ENCODE peak calls at places on chromosomes 11 and 22, in five cellular contexts. Z is astrocyte, N is foreskin fibroblast, U is left ventricle myocardium inferior, J is fibroblast of lung. Y is an unnamed sample.

GRCh38 chr11:38990139-38990538 is 2392.1 kb upstream of the RAG2 start:
- DNase-seq in Z (no peak), U (no peak), N (no peak), J (no peak), Y (peak)

GRCh38 chr11:115170133-115170815 is 333.9 kb downstream of the CADM1 start:
- DNase-seq in U (no peak), J (peak), N (peak), Z (no peak), Y (peak)

GRCh38 chr11:94857337-94857736 is 89.2 kb downstream of the AMOTL1 start:
- DNase-seq in N (no peak), U (no peak), J (no peak), Z (no peak), Y (no peak)

GRCh38 chr11:2796091-2796490 is 89.5 kb downstream of the CDKN1C start:
- DNase-seq in Z (no peak), N (no peak), J (no peak), U (peak), Y (no peak)

GRCh38 chr11:76659672-76660532 is 10.6 kb downstream of the LRRC32 start:
- DNase-seq in J (no peak), U (no peak), N (no peak), Z (no peak), Y (no peak)

GRCh38 chr11:2750601-2751522 is 51.1 kb upstream of the KCNQ1OT1 start:
- DNase-seq in J (no peak), U (peak), N (peak), Z (no peak), Y (no peak)

GRCh38 chr11:113683481-113684046 is 22.5 kb downstream of the TMPRSS5 start:
- DNase-seq in Z (no peak), J (no peak), N (no peak), U (no peak), Y (no peak)

GRCh38 chr11:48096588-48097525 is 116.5 kb downstream of the PTPRJ start:
- DNase-seq in J (no peak), U (no peak), N (no peak), Z (peak), Y (peak)

GRCh38 chr11:75454987-75455386 is 22.0 kb upstream of the KLHL35 start:
- DNase-seq in U (no peak), Z (no peak), J (no peak), N (no peak), Y (no peak)

GRCh38 chr22:37233751-37234631 is 10.1 kb downstream of the RAC2 start:
- DNase-seq in N (no peak), J (no peak), Z (no peak), U (no peak), Y (no peak)

GRCh38 chr22:37231406-37232139 is 12.5 kb downstream of the RAC2 start:
- DNase-seq in J (no peak), N (no peak), U (no peak), Z (no peak), Y (no peak)

GRCh38 chr22:37230673-37231405 is 13.2 kb downstream of the RAC2 start:
- DNase-seq in J (no peak), U (no peak), Z (no peak), N (peak), Y (no peak)

GRCh38 chr22:37229805-37230672 is 14.0 kb downstream of the RAC2 start:
- DNase-seq in N (peak), U (peak), J (no peak), Z (peak), Y (peak)

GRCh38 chr22:37232140-37232998 is 11.7 kb downstream of the RAC2 start:
- DNase-seq in Z (no peak), U (no peak), J (no peak), N (no peak), Y (no peak)
- TF ChIP-seq CTCF in Z (no peak), U (no peak), J (no peak), N (no peak), Y (no peak)

DNA sequence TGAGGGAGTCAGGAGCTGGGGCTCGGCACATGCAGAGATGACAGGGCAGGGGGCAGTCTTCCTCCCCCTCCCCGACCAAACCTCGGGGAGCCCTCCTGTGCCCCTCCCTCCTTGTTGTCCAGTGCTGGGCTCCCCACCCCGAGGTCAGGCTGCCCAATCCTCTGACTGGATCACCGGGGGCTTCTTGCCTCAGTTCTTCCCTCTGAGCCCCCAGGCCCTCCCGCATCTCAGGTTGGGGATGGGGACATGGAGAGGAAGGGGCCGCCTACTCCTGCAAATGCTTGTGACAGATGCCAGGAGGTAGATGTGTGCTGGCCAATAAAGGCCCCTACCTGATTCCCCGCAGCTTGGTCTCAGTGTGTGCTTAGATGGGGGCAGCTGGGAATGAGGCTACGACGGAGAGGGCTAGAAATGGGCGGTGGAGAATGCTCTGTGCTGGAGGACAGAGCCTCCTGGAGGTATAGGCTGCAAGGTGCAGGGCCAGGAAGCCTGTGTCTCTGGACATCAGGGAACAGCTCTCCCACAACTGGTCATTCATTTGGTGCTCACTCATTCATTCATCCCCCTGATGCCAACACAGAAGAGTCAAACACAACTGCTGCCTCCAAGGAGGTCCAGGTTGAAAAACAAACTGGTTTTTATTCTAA is 8.4 kb downstream of the RHBDD3 start:
- DNase-seq in J (no peak), U (no peak), N (peak), Z (no peak), Y (no peak)
- TF ChIP-seq CTCF in J (no peak), U (no peak), N (no peak), Z (no peak), Y (no peak)

GRCh38 chr11:109783017-109783416 is 310.2 kb upstream of the ZC3H12C start:
- DNase-seq in N (no peak), J (no peak), Z (no peak), U (no peak), Y (no peak)

GRCh38 chr11:109783842-109784241 is 309.4 kb upstream of the ZC3H12C start:
- DNase-seq in U (no peak), J (no peak), Z (no peak), N (no peak), Y (no peak)

GRCh38 chr11:109788969-109789490 is 304.2 kb upstream of the ZC3H12C start:
- DNase-seq in Z (no peak), U (no peak), J (no peak), N (no peak), Y (no peak)

GRCh38 chr11:109784536-109784935 is 308.7 kb upstream of the ZC3H12C start:
- DNase-seq in Z (no peak), J (no peak), N (no peak), U (no peak), Y (no peak)

GRCh38 chr11:109785714-109786113 is 307.5 kb upstream of the ZC3H12C start:
- DNase-seq in N (peak), Z (peak), J (peak), U (no peak), Y (no peak)
- TF ChIP-seq CTCF in N (no peak), Z (no peak), J (no peak), U (no peak), Y (no peak)

GRCh38 chr11:1303196-1303821 is 6.1 kb downstream of the TOLLIP start:
- DNase-seq in Z (no peak), U (no peak), J (no peak), N (peak), Y (peak)
- TF ChIP-seq CTCF in Z (peak), U (peak), J (no peak), N (no peak), Y (peak)

GRCh38 chr11:65060913-65061408 is 2.6 kb upstream of the NAALADL1 start:
- DNase-seq in N (peak), U (no peak), Z (no peak), J (peak), Y (peak)
- TF ChIP-seq CTCF in N (peak), U (no peak), Z (no peak), J (no peak), Y (no peak)

GRCh38 chr11:100543386-100543785 is 143.7 kb upstream of the ARHGAP42 start:
- DNase-seq in U (no peak), J (no peak), Z (no peak), N (no peak), Y (no peak)
- TF ChIP-seq CTCF in U (no peak), J (no peak), Z (no peak), N (no peak), Y (no peak)